ENCODE peak calls at places on chromosome 14, in four cellular contexts. Q is K562, E is GM12878, B is HepG2. L is an unnamed sample.
A peak's percentile ranks its signal among the peaks of the same experiment; 100 is the strongest.

GRCh38 chr14:49992901-49993335 is 100.0 kb downstream of the ARF6 start:
- DNase-seq in Q (no peak), E (peak; percentile 87), B (peak; percentile 86), L (peak; percentile 88)

GRCh38 chr14:72383869-72384268 is 451.6 kb downstream of the RGS6 start:
- DNase-seq in Q (no peak), E (no peak), B (no peak), L (no peak)

GRCh38 chr14:61240206-61240605 is 40.9 kb downstream of the TMEM30B start:
- DNase-seq in Q (no peak), E (no peak), B (no peak), L (no peak)

GRCh38 chr14:93173943-93174395 is 10.7 kb downstream of the MOAP1 start:
- DNase-seq in Q (peak; percentile 16), E (no peak), B (no peak), L (no peak)

GRCh38 chr14:67556671-67557070 is 23.6 kb downstream of the PLEKHH1 start:
- DNase-seq in Q (no peak), E (no peak), B (no peak), L (no peak)

GRCh38 chr14:50447491-50447890 is 50.8 kb upstream of the CDKL1 start:
- DNase-seq in Q (no peak), E (no peak), B (no peak), L (peak; percentile 38)

GRCh38 chr14:50038398-50039119 is 77.8 kb downstream of the VCPKMT start:
- DNase-seq in Q (no peak), E (peak; percentile 100), B (peak; percentile 20), L (peak; percentile 64)

GRCh38 chr14:46490150-46490769 is 161.3 kb downstream of the RPL10L start:
- DNase-seq in Q (no peak), E (peak; percentile 52), B (peak; percentile 2), L (peak; percentile 15)

GRCh38 chr14:23119362-23120327 is 590 bp upstream of the CEBPE start:
- DNase-seq in Q (no peak), E (no peak), B (no peak), L (no peak)
- TF ChIP-seq REST in Q (no peak), E (no peak), B (no peak), L (no peak)

DNA sequence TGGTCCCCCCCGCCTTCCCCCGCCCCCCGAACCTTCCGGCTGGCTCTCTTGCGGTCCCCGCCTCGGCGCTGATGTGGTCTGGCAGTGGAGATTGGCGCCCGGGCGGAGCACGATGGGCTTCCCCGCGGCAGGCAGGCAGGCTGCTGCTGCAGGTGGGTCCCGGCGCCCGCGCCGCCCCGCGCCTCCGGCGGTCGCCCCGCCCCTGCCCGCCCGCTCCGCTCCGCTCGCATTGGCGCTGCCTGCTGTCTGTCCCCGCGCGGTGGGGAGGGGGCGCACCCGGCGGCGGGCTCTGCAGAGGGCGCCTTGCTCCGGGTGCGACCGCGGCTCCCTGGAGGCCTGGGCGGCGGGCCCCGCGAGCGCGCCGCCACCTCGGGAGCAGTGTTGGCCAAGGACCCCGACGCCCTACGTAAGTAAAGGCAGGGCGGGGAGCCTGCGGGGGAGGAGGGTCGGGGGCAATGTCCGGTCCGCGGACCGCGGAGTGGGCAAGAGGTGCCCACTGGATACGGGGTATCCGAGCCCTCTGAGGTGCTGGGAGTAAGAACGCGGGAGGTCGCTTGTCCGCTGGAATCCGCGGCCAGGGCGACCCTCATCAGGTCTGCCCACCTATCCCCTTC is at the start of gene AKAP5:
- DNase-seq in Q (peak; percentile 86), E (no peak), B (peak; percentile 46), L (peak; percentile 28)
- TF ChIP-seq ESRRA in Q (no peak), E (no peak), B (no peak), L (no peak)

GRCh38 chr14:24139272-24139934 is 2.0 kb downstream of the EMC9 start:
- DNase-seq in Q (no peak), E (no peak), B (peak; percentile 72), L (peak; percentile 38)

GRCh38 chr14:24138396-24139271 is 2.6 kb downstream of the PSME1 start:
- DNase-seq in Q (no peak), E (no peak), B (no peak), L (no peak)

GRCh38 chr14:24143511-24143910 is 2.1 kb upstream of the EMC9 start:
- DNase-seq in Q (no peak), E (no peak), B (no peak), L (no peak)

GRCh38 chr14:24144451-24144850 is 2.0 kb downstream of the PSME2 start:
- DNase-seq in Q (no peak), E (no peak), B (no peak), L (no peak)

GRCh38 chr14:24141030-24141880 is at the start of gene EMC9:
- DNase-seq in Q (peak; percentile 94), E (peak; percentile 97), B (peak; percentile 100), L (peak; percentile 99)
- TF ChIP-seq REST in Q (peak; percentile 28), E (no peak), B (peak; percentile 56), L (no peak)

GRCh38 chr14:84254205-84254788 is 1275.6 kb upstream of the FLRT2 start:
- DNase-seq in Q (no peak), E (no peak), B (no peak), L (no peak)
- TF ChIP-seq ESRRA in Q (no peak), E (no peak), B (no peak), L (no peak)

L was measured in A549.